ENCODE peak calls at places on chromosomes 5 and 9, in four cellular contexts. I is mucosa of gallbladder; G is stimulated activated naive B cell treated with anti-CD40 and anti-IgM and Interleukin-4, amounts not matched to agents 10 μg/mL and 1 μg/mL and 100 μg/mL, for 72 hours; H is GDM1. Z is an unnamed sample.

GRCh38 chr5:179866241-179867078 is 7.8 kb upstream of the MRNIP start:
- DNase-seq in I (no peak), G (no peak), H (no peak), Z (no peak)

GRCh38 chr9:127537014-127537413 is 75.1 kb upstream of the STXBP1 start:
- DNase-seq in I (no peak), G (no peak), H (no peak), Z (peak; percentile 70)

GRCh38 chr9:133184971-133185370 is 21.3 kb upstream of the GBGT1 start:
- DNase-seq in I (peak; percentile 45), G (no peak), H (peak; percentile 67), Z (peak; percentile 76)

GRCh38 chr9:26723486-26723885 is 169.1 kb downstream of the CAAP1 start:
- DNase-seq in I (no peak), G (no peak), H (no peak), Z (peak; percentile 5)

GRCh38 chr9:98142182-98142924 is 23.3 kb upstream of the TRIM14 start:
- DNase-seq in I (peak; percentile 91), G (no peak), H (no peak), Z (no peak)

GRCh38 chr5:51960617-51961115 is 577.4 kb downstream of the ISL1 start:
- DNase-seq in I (no peak), G (no peak), H (no peak), Z (no peak)

GRCh38 chr5:131386779-131387178 is 122.9 kb downstream of the CDC42SE2 start:
- DNase-seq in I (no peak), G (no peak), H (no peak), Z (no peak)

GRCh38 chr5:146344155-146345118 is 5.8 kb downstream of the POU4F3 start:
- DNase-seq in I (no peak), G (no peak), H (no peak), Z (no peak)

GRCh38 chr9:73074176-73074708 is 77.4 kb upstream of the ANXA1 start:
- DNase-seq in I (no peak), G (no peak), H (no peak), Z (no peak)

GRCh38 chr9:34501889-34502425 is 20.8 kb downstream of the ENHO start:
- DNase-seq in I (peak; percentile 59), G (no peak), H (no peak), Z (peak; percentile 47)

GRCh38 chr9:106503759-106504158 is 359.2 kb upstream of the ZNF462 start:
- DNase-seq in I (no peak), G (no peak), H (no peak), Z (no peak)

GRCh38 chr5:14399054-14399657 is 182.4 kb upstream of the OTULINL start:
- DNase-seq in I (no peak), G (no peak), H (no peak), Z (peak; percentile 74)

GRCh38 chr5:125485003-125485641 is 738.7 kb upstream of the ZNF608 start:
- DNase-seq in I (peak; percentile 16), G (no peak), H (no peak), Z (peak; percentile 99)

GRCh38 chr5:157670662-157671591 is at the start of gene C5orf52:
- DNase-seq in I (no peak), G (no peak), H (no peak), Z (no peak)

GRCh38 chr9:27528278-27528885 is 1.2 kb downstream of the MOB3B start:
- DNase-seq in I (peak; percentile 83), G (peak; percentile 61), H (no peak), Z (peak; percentile 5)

GRCh38 chr5:97266576-97266975 is 83.5 kb upstream of the RIOK2 start:
- DNase-seq in I (peak; percentile 34), G (no peak), H (no peak), Z (no peak)

GRCh38 chr9:33924978-33925797 is 108.2 kb downstream of the UBE2R2 start:
- DNase-seq in I (peak; percentile 42), G (no peak), H (no peak), Z (peak; percentile 34)

GRCh38 chr9:32395483-32396216 is 11.2 kb downstream of the ACO1 start:
- DNase-seq in I (peak; percentile 14), G (no peak), H (no peak), Z (peak; percentile 79)

GRCh38 chr5:103216697-103217096 is 41.9 kb upstream of the MACIR start:
- DNase-seq in I (no peak), G (no peak), H (no peak), Z (no peak)

GRCh38 chr5:76303917-76304316 is 99.2 kb upstream of the IQGAP2 start:
- DNase-seq in I (peak; percentile 77), G (peak; percentile 17), H (no peak), Z (peak; percentile 13)

GRCh38 chr9:122949696-122950095 is 8.9 kb downstream of the RABGAP1 start:
- DNase-seq in I (no peak), G (no peak), H (no peak), Z (no peak)

GRCh38 chr9:133356391-133357091 is at the start of the genes SURF1 and SURF2:
- DNase-seq in I (peak; percentile 89), G (peak; percentile 81), H (peak; percentile 29), Z (peak; percentile 48)

GRCh38 chr5:102855684-102856373 is 100.7 kb downstream of the PAM start:
- DNase-seq in I (no peak), G (no peak), H (peak; percentile 58), Z (no peak)

GRCh38 chr5:388266-389196 is 54.4 kb upstream of the EXOC3 start:
- DNase-seq in I (no peak), G (no peak), H (no peak), Z (no peak)

Z was measured in A172.